ENCODE peak calls at places on chromosomes 2 and 18, in four cellular contexts. One of them, this sample, is unnamed. For H3K4me1, the result is how much of the 10 kb centered on the place peaks cover.

GRCh38 chr2:217394510-217395351 is 534.9 kb upstream of the TNP1 start:
- DNase-seq in breast epithelium: no peak
- DNase-seq in gastrocnemius medialis: no peak
- DNase-seq in tibial nerve: no peak
- DNase-seq in this sample: no peak

GRCh38 chr2:204670124-204670523 is 124.8 kb downstream of the PARD3B start:
- DNase-seq in tibial nerve: no peak
- DNase-seq in breast epithelium: no peak
- DNase-seq in gastrocnemius medialis: no peak
- DNase-seq in this sample: no peak

GRCh38 chr18:48804856-48805610 is 145.7 kb downstream of the SMAD7 start:
- DNase-seq in gastrocnemius medialis: peak
- DNase-seq in tibial nerve: no peak
- DNase-seq in breast epithelium: peak
- DNase-seq in this sample: peak

GRCh38 chr18:5515007-5515744 is 28.6 kb downstream of the EPB41L3 start:
- DNase-seq in breast epithelium: no peak
- DNase-seq in tibial nerve: no peak
- DNase-seq in gastrocnemius medialis: no peak
- DNase-seq in this sample: no peak

GRCh38 chr2:190713476-190713875 is 64.6 kb downstream of the NAB1 start:
- DNase-seq in gastrocnemius medialis: no peak
- DNase-seq in breast epithelium: no peak
- DNase-seq in tibial nerve: no peak
- DNase-seq in this sample: no peak

GRCh38 chr18:32355896-32356295 is 114.8 kb downstream of the GAREM1 start:
- DNase-seq in breast epithelium: no peak
- DNase-seq in gastrocnemius medialis: no peak
- DNase-seq in tibial nerve: no peak
- DNase-seq in this sample: no peak

GRCh38 chr18:36212301-36212977 is 25.1 kb downstream of the MOCOS start:
- DNase-seq in breast epithelium: no peak
- DNase-seq in tibial nerve: no peak
- DNase-seq in gastrocnemius medialis: no peak
- DNase-seq in this sample: no peak

GRCh38 chr18:2881490-2882195 is 34.8 kb downstream of the EMILIN2 start:
- DNase-seq in gastrocnemius medialis: peak
- DNase-seq in tibial nerve: peak
- DNase-seq in breast epithelium: no peak
- DNase-seq in this sample: peak

GRCh38 chr2:241261628-241262027 is 53.8 kb downstream of the HDLBP start:
- DNase-seq in gastrocnemius medialis: no peak
- DNase-seq in breast epithelium: no peak
- DNase-seq in tibial nerve: no peak
- DNase-seq in this sample: no peak

GRCh38 chr2:161283926-161284325 is 24.3 kb upstream of the PSMD14 start:
- DNase-seq in tibial nerve: no peak
- DNase-seq in breast epithelium: no peak
- DNase-seq in gastrocnemius medialis: no peak
- DNase-seq in this sample: no peak

GRCh38 chr18:12038082-12038660 is 55.5 kb upstream of the ANKRD62 start:
- DNase-seq in breast epithelium: no peak
- DNase-seq in gastrocnemius medialis: no peak
- DNase-seq in tibial nerve: no peak
- DNase-seq in this sample: peak

GRCh38 chr2:171706152-171706803 is 19.0 kb downstream of the DYNC1I2 start:
- DNase-seq in tibial nerve: no peak
- DNase-seq in breast epithelium: no peak
- DNase-seq in gastrocnemius medialis: no peak
- DNase-seq in this sample: no peak

GRCh38 chr2:171180229-171180937 is 19.7 kb upstream of the TLK1 start:
- DNase-seq in breast epithelium: no peak
- DNase-seq in gastrocnemius medialis: no peak
- DNase-seq in tibial nerve: no peak
- DNase-seq in this sample: no peak

GRCh38 chr2:109348645-109349554 is 219.9 kb downstream of the SH3RF3 start:
- DNase-seq in breast epithelium: no peak
- DNase-seq in tibial nerve: no peak
- DNase-seq in gastrocnemius medialis: no peak
- DNase-seq in this sample: no peak

GRCh38 chr18:63365909-63366269 is 1.1 kb downstream of the KDSR start:
- DNase-seq in tibial nerve: no peak
- DNase-seq in gastrocnemius medialis: no peak
- DNase-seq in breast epithelium: no peak
- DNase-seq in this sample: no peak

GRCh38 chr2:240400319-240401161 is 34.9 kb upstream of the GPC1 start:
- DNase-seq in breast epithelium: no peak
- DNase-seq in gastrocnemius medialis: peak
- DNase-seq in tibial nerve: no peak
- DNase-seq in this sample: no peak

GRCh38 chr18:41745166-41746049 is 209.6 kb upstream of the PIK3C3 start:
- DNase-seq in tibial nerve: no peak
- DNase-seq in gastrocnemius medialis: no peak
- DNase-seq in breast epithelium: peak
- DNase-seq in this sample: peak

GRCh38 chr2:1591461-1591770 is 152.9 kb downstream of the PXDN start:
- DNase-seq in breast epithelium: no peak
- DNase-seq in gastrocnemius medialis: no peak
- DNase-seq in tibial nerve: no peak
- DNase-seq in this sample: peak

GRCh38 chr18:79329786-79330185 is 65.9 kb upstream of the NFATC1 start:
- DNase-seq in tibial nerve: no peak
- DNase-seq in gastrocnemius medialis: no peak
- DNase-seq in breast epithelium: no peak
- DNase-seq in this sample: no peak

GRCh38 chr2:73901143-73901542 is 8.3 kb downstream of the ACTG2 start:
- DNase-seq in tibial nerve: no peak
- DNase-seq in breast epithelium: no peak
- DNase-seq in gastrocnemius medialis: no peak
- DNase-seq in this sample: no peak

GRCh38 chr18:33404244-33404873 is 36.2 kb downstream of the CCDC178 start:
- DNase-seq in tibial nerve: no peak
- DNase-seq in breast epithelium: no peak
- DNase-seq in gastrocnemius medialis: no peak
- DNase-seq in this sample: no peak

GRCh38 chr2:54609241-54609640 is 114.2 kb upstream of the EML6 start:
- DNase-seq in gastrocnemius medialis: no peak
- DNase-seq in tibial nerve: no peak
- DNase-seq in breast epithelium: no peak
- DNase-seq in this sample: no peak

GRCh38 chr2:173982182-173982714 is 17.1 kb upstream of the SP3 start:
- DNase-seq in gastrocnemius medialis: no peak
- DNase-seq in tibial nerve: no peak
- DNase-seq in breast epithelium: no peak
- DNase-seq in this sample: no peak
- H3K4me1 ChIP-seq in gastrocnemius medialis: under half
- H3K4me1 ChIP-seq in tibial nerve: under half
- H3K4me1 ChIP-seq in breast epithelium: under half
- H3K4me1 ChIP-seq in this sample: under half

GRCh38 chr18:54329787-54330186 is 27.9 kb downstream of the STARD6 start:
- DNase-seq in tibial nerve: no peak
- DNase-seq in breast epithelium: no peak
- DNase-seq in gastrocnemius medialis: no peak
- DNase-seq in this sample: no peak

GRCh38 chr18:54335638-54336173 is 22.0 kb downstream of the STARD6 start:
- DNase-seq in tibial nerve: no peak
- DNase-seq in breast epithelium: no peak
- DNase-seq in gastrocnemius medialis: no peak
- DNase-seq in this sample: no peak

GRCh38 chr18:54327818-54328217 is 29.8 kb downstream of the STARD6 start:
- DNase-seq in breast epithelium: no peak
- DNase-seq in tibial nerve: no peak
- DNase-seq in gastrocnemius medialis: no peak
- DNase-seq in this sample: no peak

DNA sequence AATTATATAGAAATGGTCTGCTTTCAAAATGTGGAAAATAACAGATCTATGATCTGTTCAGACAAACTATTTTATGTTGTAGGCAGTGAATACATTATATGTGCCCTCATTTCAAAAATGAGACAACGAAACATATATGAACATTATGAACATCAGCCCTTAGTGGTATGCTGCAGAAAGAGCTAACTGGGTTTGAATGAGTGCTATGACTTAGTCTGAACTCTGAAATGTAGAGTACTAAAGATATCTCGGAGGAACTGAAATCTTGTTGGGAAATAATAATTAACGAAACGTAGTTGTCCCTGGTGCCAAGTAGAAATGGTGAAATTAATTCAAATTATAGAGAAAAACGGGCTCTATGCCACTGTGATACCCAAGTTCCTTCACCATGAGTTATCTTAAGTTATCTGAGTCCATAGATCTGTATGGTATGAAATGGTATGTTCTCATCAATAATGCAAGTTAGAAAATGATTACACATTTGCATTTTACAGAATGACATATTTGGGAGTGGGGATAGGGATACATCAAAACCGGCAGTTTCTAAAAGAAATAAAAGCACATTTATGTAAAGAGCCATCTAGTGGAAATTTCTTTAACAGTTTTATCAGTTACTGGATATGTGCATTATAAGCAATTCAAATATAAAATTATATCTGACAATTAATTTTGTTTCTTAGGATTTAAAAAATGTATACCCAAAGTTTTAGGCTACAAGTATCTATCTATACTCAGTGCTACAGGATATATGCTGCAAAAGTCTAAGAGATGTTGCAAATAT is 26.7 kb downstream of the STARD6 start:
- DNase-seq in gastrocnemius medialis: no peak
- DNase-seq in breast epithelium: no peak
- DNase-seq in tibial nerve: no peak
- DNase-seq in this sample: no peak
- TF ChIP-seq CTCF in gastrocnemius medialis: no peak
- TF ChIP-seq CTCF in breast epithelium: no peak
- TF ChIP-seq CTCF in tibial nerve: no peak
- TF ChIP-seq CTCF in this sample: no peak

DNA sequence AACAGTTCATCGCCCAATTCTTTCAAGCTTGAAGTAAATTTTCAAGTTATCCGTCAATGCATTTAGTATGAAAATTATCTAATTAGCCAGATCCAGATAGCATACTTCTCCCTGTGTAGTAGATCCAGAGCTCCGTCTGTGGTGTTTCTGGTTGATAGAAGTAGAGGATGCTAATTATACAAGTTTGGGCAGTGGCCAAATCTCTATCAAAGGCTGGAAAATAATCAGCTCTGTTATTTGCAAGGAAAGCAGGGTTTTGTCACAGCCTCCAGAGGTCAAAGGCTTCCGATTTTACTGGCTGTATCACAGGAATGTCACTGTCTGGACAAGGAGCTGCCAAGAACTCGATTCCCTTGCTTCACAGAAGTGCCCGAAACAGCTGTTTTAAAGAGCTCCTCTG is 28.6 kb downstream of the LRRC30 start:
- DNase-seq in tibial nerve: no peak
- DNase-seq in gastrocnemius medialis: no peak
- DNase-seq in breast epithelium: no peak
- DNase-seq in this sample: no peak
- H3K4me1 ChIP-seq in tibial nerve: under half
- H3K4me1 ChIP-seq in gastrocnemius medialis: under half
- H3K4me1 ChIP-seq in breast epithelium: under half
- H3K4me1 ChIP-seq in this sample: under half

DNA sequence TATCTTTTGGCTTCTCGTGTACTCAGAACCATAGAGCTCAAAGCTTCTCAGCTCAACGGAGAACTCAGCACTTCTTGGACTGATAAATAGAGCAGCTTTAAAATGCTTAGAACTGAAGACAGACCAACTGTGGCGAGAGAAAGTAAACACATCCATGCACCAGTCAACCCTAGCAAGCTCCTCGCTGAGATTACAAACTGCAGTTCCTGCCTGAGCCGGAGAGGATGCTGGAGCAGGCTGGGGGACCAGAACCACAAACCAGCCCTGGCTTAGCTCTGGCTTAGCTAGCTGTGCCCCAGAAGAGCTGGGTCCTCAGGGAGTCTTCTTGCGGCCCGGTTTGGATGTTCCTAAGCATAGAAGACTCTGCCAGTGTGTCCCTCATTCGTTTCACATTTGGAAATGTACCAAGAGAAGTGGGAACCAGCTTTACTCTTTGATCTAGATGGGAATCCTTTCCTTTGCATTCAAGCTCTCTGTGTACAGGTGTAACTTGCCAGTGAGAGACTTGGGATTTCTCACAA is 5.6 kb downstream of the PAX8 start:
- DNase-seq in gastrocnemius medialis: no peak
- DNase-seq in breast epithelium: no peak
- DNase-seq in tibial nerve: no peak
- DNase-seq in this sample: no peak
- TF ChIP-seq CTCF in gastrocnemius medialis: no peak
- TF ChIP-seq CTCF in breast epithelium: peak
- TF ChIP-seq CTCF in tibial nerve: no peak
- TF ChIP-seq CTCF in this sample: no peak

DNA sequence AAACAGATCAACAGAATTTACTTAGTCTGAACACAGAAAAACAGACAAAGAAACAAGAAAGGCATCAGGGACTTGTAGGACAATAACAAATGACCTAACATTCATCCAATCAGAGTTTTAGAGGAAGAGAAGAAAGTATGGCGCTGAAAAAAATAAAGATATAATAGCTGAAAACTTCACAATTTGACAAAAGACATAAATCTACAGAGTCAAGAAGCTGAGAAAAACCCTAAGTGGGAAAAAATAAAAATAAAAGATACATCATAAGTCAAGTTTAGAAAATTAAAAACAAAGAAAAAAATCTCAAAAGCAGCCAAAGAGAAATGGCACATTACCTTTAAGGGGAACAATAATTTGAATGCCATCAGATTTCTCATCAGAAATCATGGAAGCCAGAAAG is 7.7 kb downstream of the LDAH start:
- DNase-seq in gastrocnemius medialis: no peak
- DNase-seq in breast epithelium: no peak
- DNase-seq in tibial nerve: no peak
- DNase-seq in this sample: no peak
- H3K4me1 ChIP-seq in gastrocnemius medialis: under half
- H3K4me1 ChIP-seq in breast epithelium: under half
- H3K4me1 ChIP-seq in tibial nerve: under half
- H3K4me1 ChIP-seq in this sample: under half

DNA sequence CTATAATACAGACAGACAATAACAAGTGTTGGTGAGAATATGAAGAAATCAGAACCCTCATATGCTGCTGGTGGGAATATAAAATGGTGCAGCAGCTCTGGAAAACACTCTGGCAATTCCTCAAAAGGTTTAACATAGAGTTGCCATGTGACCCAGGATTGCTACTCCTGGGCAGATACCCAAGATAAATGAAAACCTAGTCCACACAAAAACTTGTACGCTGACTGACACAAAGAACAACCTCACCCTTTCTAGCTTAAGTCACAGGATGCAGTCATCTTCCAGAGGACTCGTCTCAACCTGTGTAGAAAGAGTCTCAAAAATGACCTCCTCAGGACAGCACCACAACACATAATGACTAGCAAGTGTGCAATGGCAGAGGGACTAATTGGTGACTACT is 71.6 kb upstream of the ACAA2 start:
- DNase-seq in tibial nerve: no peak
- DNase-seq in breast epithelium: no peak
- DNase-seq in gastrocnemius medialis: no peak
- DNase-seq in this sample: no peak
- TF ChIP-seq CTCF in tibial nerve: no peak
- TF ChIP-seq CTCF in breast epithelium: no peak
- TF ChIP-seq CTCF in gastrocnemius medialis: no peak
- TF ChIP-seq CTCF in this sample: no peak